ENCODE peak calls at places on chromosomes 16 and 17, in nine cellular contexts. One of them, this sample, is unnamed.

GRCh38 chr16:54890381-54890780 is 40.3 kb upstream of the IRX5 start:
- DNase-seq in non-pigmented ciliary epithelial cell: no peak
- DNase-seq in AG04450: no peak
- DNase-seq in RPMI8226: no peak
- DNase-seq in skeletal muscle cell: no peak
- DNase-seq in activated T-cell treated with anti-CD3 and anti-CD28 coated beads for 24 hours: no peak
- DNase-seq in lower lobe of right lung: no peak
- DNase-seq in stimulated activated CD8-positive, alpha-beta memory T cell treated with anti-CD3 and anti-CD28 coated beads, Interleukin-4, amount 100 ng/mL, for 48 hours: no peak
- DNase-seq in iris pigment epithelial cell: no peak
- DNase-seq in this sample: no peak

GRCh38 chr16:60107467-60107866 is 1373.4 kb upstream of the GOT2 start:
- DNase-seq in non-pigmented ciliary epithelial cell: no peak
- DNase-seq in AG04450: no peak
- DNase-seq in RPMI8226: no peak
- DNase-seq in skeletal muscle cell: no peak
- DNase-seq in activated T-cell treated with anti-CD3 and anti-CD28 coated beads for 24 hours: no peak
- DNase-seq in lower lobe of right lung: no peak
- DNase-seq in stimulated activated CD8-positive, alpha-beta memory T cell treated with anti-CD3 and anti-CD28 coated beads, Interleukin-4, amount 100 ng/mL, for 48 hours: no peak
- DNase-seq in iris pigment epithelial cell: no peak
- DNase-seq in this sample: peak

GRCh38 chr17:15453246-15453645 is 14.2 kb downstream of the CDRT4 start:
- DNase-seq in non-pigmented ciliary epithelial cell: no peak
- DNase-seq in AG04450: no peak
- DNase-seq in RPMI8226: no peak
- DNase-seq in skeletal muscle cell: no peak
- DNase-seq in activated T-cell treated with anti-CD3 and anti-CD28 coated beads for 24 hours: no peak
- DNase-seq in lower lobe of right lung: no peak
- DNase-seq in stimulated activated CD8-positive, alpha-beta memory T cell treated with anti-CD3 and anti-CD28 coated beads, Interleukin-4, amount 100 ng/mL, for 48 hours: no peak
- DNase-seq in iris pigment epithelial cell: no peak
- DNase-seq in this sample: peak

GRCh38 chr16:76932541-76933211 is 258.3 kb upstream of the MON1B start:
- DNase-seq in non-pigmented ciliary epithelial cell: no peak
- DNase-seq in AG04450: no peak
- DNase-seq in RPMI8226: no peak
- DNase-seq in skeletal muscle cell: no peak
- DNase-seq in activated T-cell treated with anti-CD3 and anti-CD28 coated beads for 24 hours: no peak
- DNase-seq in lower lobe of right lung: no peak
- DNase-seq in stimulated activated CD8-positive, alpha-beta memory T cell treated with anti-CD3 and anti-CD28 coated beads, Interleukin-4, amount 100 ng/mL, for 48 hours: no peak
- DNase-seq in iris pigment epithelial cell: peak
- DNase-seq in this sample: no peak

GRCh38 chr17:29048440-29049360 is 5.8 kb downstream of the PIPOX start:
- DNase-seq in non-pigmented ciliary epithelial cell: no peak
- DNase-seq in AG04450: no peak
- DNase-seq in RPMI8226: no peak
- DNase-seq in skeletal muscle cell: peak
- DNase-seq in activated T-cell treated with anti-CD3 and anti-CD28 coated beads for 24 hours: no peak
- DNase-seq in lower lobe of right lung: no peak
- DNase-seq in stimulated activated CD8-positive, alpha-beta memory T cell treated with anti-CD3 and anti-CD28 coated beads, Interleukin-4, amount 100 ng/mL, for 48 hours: no peak
- DNase-seq in iris pigment epithelial cell: peak
- DNase-seq in this sample: peak

GRCh38 chr17:39755550-39756375 is 18.0 kb downstream of the GRB7 start:
- DNase-seq in non-pigmented ciliary epithelial cell: no peak
- DNase-seq in AG04450: no peak
- DNase-seq in RPMI8226: peak
- DNase-seq in skeletal muscle cell: no peak
- DNase-seq in activated T-cell treated with anti-CD3 and anti-CD28 coated beads for 24 hours: no peak
- DNase-seq in lower lobe of right lung: no peak
- DNase-seq in stimulated activated CD8-positive, alpha-beta memory T cell treated with anti-CD3 and anti-CD28 coated beads, Interleukin-4, amount 100 ng/mL, for 48 hours: peak
- DNase-seq in iris pigment epithelial cell: peak
- DNase-seq in this sample: no peak

GRCh38 chr17:11550431-11550830 is 47.8 kb upstream of the DNAH9 start:
- DNase-seq in non-pigmented ciliary epithelial cell: no peak
- DNase-seq in AG04450: no peak
- DNase-seq in RPMI8226: no peak
- DNase-seq in skeletal muscle cell: no peak
- DNase-seq in activated T-cell treated with anti-CD3 and anti-CD28 coated beads for 24 hours: no peak
- DNase-seq in lower lobe of right lung: no peak
- DNase-seq in stimulated activated CD8-positive, alpha-beta memory T cell treated with anti-CD3 and anti-CD28 coated beads, Interleukin-4, amount 100 ng/mL, for 48 hours: no peak
- DNase-seq in iris pigment epithelial cell: no peak
- DNase-seq in this sample: no peak

GRCh38 chr17:15456972-15457722 is 10.3 kb downstream of the CDRT4 start:
- DNase-seq in non-pigmented ciliary epithelial cell: no peak
- DNase-seq in AG04450: peak
- DNase-seq in RPMI8226: peak
- DNase-seq in skeletal muscle cell: peak
- DNase-seq in activated T-cell treated with anti-CD3 and anti-CD28 coated beads for 24 hours: no peak
- DNase-seq in lower lobe of right lung: no peak
- DNase-seq in stimulated activated CD8-positive, alpha-beta memory T cell treated with anti-CD3 and anti-CD28 coated beads, Interleukin-4, amount 100 ng/mL, for 48 hours: no peak
- DNase-seq in iris pigment epithelial cell: peak
- DNase-seq in this sample: peak

GRCh38 chr17:28347261-28347891 is 10.0 kb downstream of the POLDIP2 start:
- DNase-seq in non-pigmented ciliary epithelial cell: peak
- DNase-seq in AG04450: peak
- DNase-seq in RPMI8226: no peak
- DNase-seq in skeletal muscle cell: peak
- DNase-seq in activated T-cell treated with anti-CD3 and anti-CD28 coated beads for 24 hours: no peak
- DNase-seq in lower lobe of right lung: no peak
- DNase-seq in stimulated activated CD8-positive, alpha-beta memory T cell treated with anti-CD3 and anti-CD28 coated beads, Interleukin-4, amount 100 ng/mL, for 48 hours: no peak
- DNase-seq in iris pigment epithelial cell: peak
- DNase-seq in this sample: peak

GRCh38 chr17:19306160-19307111 is 56.1 kb downstream of the B9D1 start:
- DNase-seq in non-pigmented ciliary epithelial cell: no peak
- DNase-seq in AG04450: no peak
- DNase-seq in RPMI8226: peak
- DNase-seq in skeletal muscle cell: no peak
- DNase-seq in activated T-cell treated with anti-CD3 and anti-CD28 coated beads for 24 hours: peak
- DNase-seq in lower lobe of right lung: peak
- DNase-seq in stimulated activated CD8-positive, alpha-beta memory T cell treated with anti-CD3 and anti-CD28 coated beads, Interleukin-4, amount 100 ng/mL, for 48 hours: no peak
- DNase-seq in iris pigment epithelial cell: no peak
- DNase-seq in this sample: no peak

GRCh38 chr17:41894791-41895331 is 23.9 kb downstream of the ACLY start:
- DNase-seq in non-pigmented ciliary epithelial cell: peak
- DNase-seq in AG04450: peak
- DNase-seq in RPMI8226: no peak
- DNase-seq in skeletal muscle cell: peak
- DNase-seq in activated T-cell treated with anti-CD3 and anti-CD28 coated beads for 24 hours: no peak
- DNase-seq in lower lobe of right lung: no peak
- DNase-seq in stimulated activated CD8-positive, alpha-beta memory T cell treated with anti-CD3 and anti-CD28 coated beads, Interleukin-4, amount 100 ng/mL, for 48 hours: no peak
- DNase-seq in iris pigment epithelial cell: peak
- DNase-seq in this sample: peak

GRCh38 chr16:35523991-35524390 is 2064.6 kb downstream of the TP53TG3F start:
- DNase-seq in non-pigmented ciliary epithelial cell: no peak
- DNase-seq in AG04450: no peak
- DNase-seq in RPMI8226: no peak
- DNase-seq in skeletal muscle cell: no peak
- DNase-seq in activated T-cell treated with anti-CD3 and anti-CD28 coated beads for 24 hours: no peak
- DNase-seq in lower lobe of right lung: no peak
- DNase-seq in stimulated activated CD8-positive, alpha-beta memory T cell treated with anti-CD3 and anti-CD28 coated beads, Interleukin-4, amount 100 ng/mL, for 48 hours: no peak
- DNase-seq in iris pigment epithelial cell: no peak
- DNase-seq in this sample: no peak

GRCh38 chr17:30113213-30113612 is 3.4 kb upstream of the NSRP1 start:
- DNase-seq in non-pigmented ciliary epithelial cell: no peak
- DNase-seq in AG04450: no peak
- DNase-seq in RPMI8226: peak
- DNase-seq in skeletal muscle cell: no peak
- DNase-seq in activated T-cell treated with anti-CD3 and anti-CD28 coated beads for 24 hours: no peak
- DNase-seq in lower lobe of right lung: no peak
- DNase-seq in stimulated activated CD8-positive, alpha-beta memory T cell treated with anti-CD3 and anti-CD28 coated beads, Interleukin-4, amount 100 ng/mL, for 48 hours: no peak
- DNase-seq in iris pigment epithelial cell: peak
- DNase-seq in this sample: peak

GRCh38 chr17:47720196-47720595 is 12.8 kb upstream of the TBX21 start:
- DNase-seq in non-pigmented ciliary epithelial cell: no peak
- DNase-seq in AG04450: no peak
- DNase-seq in RPMI8226: no peak
- DNase-seq in skeletal muscle cell: no peak
- DNase-seq in activated T-cell treated with anti-CD3 and anti-CD28 coated beads for 24 hours: no peak
- DNase-seq in lower lobe of right lung: no peak
- DNase-seq in stimulated activated CD8-positive, alpha-beta memory T cell treated with anti-CD3 and anti-CD28 coated beads, Interleukin-4, amount 100 ng/mL, for 48 hours: no peak
- DNase-seq in iris pigment epithelial cell: no peak
- DNase-seq in this sample: no peak

GRCh38 chr16:85422374-85423185 is 190.5 kb upstream of the GSE1 start:
- DNase-seq in non-pigmented ciliary epithelial cell: no peak
- DNase-seq in AG04450: no peak
- DNase-seq in RPMI8226: no peak
- DNase-seq in skeletal muscle cell: no peak
- DNase-seq in activated T-cell treated with anti-CD3 and anti-CD28 coated beads for 24 hours: no peak
- DNase-seq in lower lobe of right lung: peak
- DNase-seq in stimulated activated CD8-positive, alpha-beta memory T cell treated with anti-CD3 and anti-CD28 coated beads, Interleukin-4, amount 100 ng/mL, for 48 hours: no peak
- DNase-seq in iris pigment epithelial cell: no peak
- DNase-seq in this sample: no peak

GRCh38 chr17:70022175-70022574 is 52.9 kb upstream of the KCNJ16 start:
- DNase-seq in non-pigmented ciliary epithelial cell: no peak
- DNase-seq in AG04450: no peak
- DNase-seq in RPMI8226: no peak
- DNase-seq in skeletal muscle cell: no peak
- DNase-seq in activated T-cell treated with anti-CD3 and anti-CD28 coated beads for 24 hours: no peak
- DNase-seq in lower lobe of right lung: no peak
- DNase-seq in stimulated activated CD8-positive, alpha-beta memory T cell treated with anti-CD3 and anti-CD28 coated beads, Interleukin-4, amount 100 ng/mL, for 48 hours: no peak
- DNase-seq in iris pigment epithelial cell: no peak
- DNase-seq in this sample: no peak

GRCh38 chr17:50626037-50626574 is 8.6 kb upstream of the ABCC3 start:
- DNase-seq in non-pigmented ciliary epithelial cell: no peak
- DNase-seq in AG04450: peak
- DNase-seq in RPMI8226: peak
- DNase-seq in skeletal muscle cell: peak
- DNase-seq in activated T-cell treated with anti-CD3 and anti-CD28 coated beads for 24 hours: peak
- DNase-seq in lower lobe of right lung: peak
- DNase-seq in stimulated activated CD8-positive, alpha-beta memory T cell treated with anti-CD3 and anti-CD28 coated beads, Interleukin-4, amount 100 ng/mL, for 48 hours: peak
- DNase-seq in iris pigment epithelial cell: peak
- DNase-seq in this sample: peak

GRCh38 chr16:30787613-30788378 is 791 bp upstream of the ZNF629 start:
- DNase-seq in non-pigmented ciliary epithelial cell: no peak
- DNase-seq in AG04450: no peak
- DNase-seq in RPMI8226: no peak
- DNase-seq in skeletal muscle cell: no peak
- DNase-seq in activated T-cell treated with anti-CD3 and anti-CD28 coated beads for 24 hours: no peak
- DNase-seq in lower lobe of right lung: no peak
- DNase-seq in stimulated activated CD8-positive, alpha-beta memory T cell treated with anti-CD3 and anti-CD28 coated beads, Interleukin-4, amount 100 ng/mL, for 48 hours: no peak
- DNase-seq in iris pigment epithelial cell: peak
- DNase-seq in this sample: no peak

GRCh38 chr17:601462-602303 is 113.0 kb downstream of the VPS53 start:
- DNase-seq in non-pigmented ciliary epithelial cell: peak
- DNase-seq in AG04450: peak
- DNase-seq in RPMI8226: no peak
- DNase-seq in skeletal muscle cell: peak
- DNase-seq in activated T-cell treated with anti-CD3 and anti-CD28 coated beads for 24 hours: no peak
- DNase-seq in lower lobe of right lung: no peak
- DNase-seq in stimulated activated CD8-positive, alpha-beta memory T cell treated with anti-CD3 and anti-CD28 coated beads, Interleukin-4, amount 100 ng/mL, for 48 hours: no peak
- DNase-seq in iris pigment epithelial cell: peak
- DNase-seq in this sample: peak

GRCh38 chr16:78288915-78289314 is 189.5 kb downstream of the WWOX start:
- DNase-seq in non-pigmented ciliary epithelial cell: no peak
- DNase-seq in AG04450: no peak
- DNase-seq in RPMI8226: no peak
- DNase-seq in skeletal muscle cell: no peak
- DNase-seq in activated T-cell treated with anti-CD3 and anti-CD28 coated beads for 24 hours: no peak
- DNase-seq in lower lobe of right lung: no peak
- DNase-seq in stimulated activated CD8-positive, alpha-beta memory T cell treated with anti-CD3 and anti-CD28 coated beads, Interleukin-4, amount 100 ng/mL, for 48 hours: no peak
- DNase-seq in iris pigment epithelial cell: no peak
- DNase-seq in this sample: no peak

GRCh38 chr16:88315543-88316105 is 67.1 kb upstream of the ZNF469 start:
- DNase-seq in non-pigmented ciliary epithelial cell: no peak
- DNase-seq in AG04450: no peak
- DNase-seq in RPMI8226: peak
- DNase-seq in skeletal muscle cell: no peak
- DNase-seq in activated T-cell treated with anti-CD3 and anti-CD28 coated beads for 24 hours: no peak
- DNase-seq in lower lobe of right lung: no peak
- DNase-seq in stimulated activated CD8-positive, alpha-beta memory T cell treated with anti-CD3 and anti-CD28 coated beads, Interleukin-4, amount 100 ng/mL, for 48 hours: no peak
- DNase-seq in iris pigment epithelial cell: peak
- DNase-seq in this sample: peak

GRCh38 chr17:47850692-47851573 is at the start of gene SP6:
- DNase-seq in non-pigmented ciliary epithelial cell: no peak
- DNase-seq in AG04450: no peak
- DNase-seq in RPMI8226: peak
- DNase-seq in skeletal muscle cell: no peak
- DNase-seq in activated T-cell treated with anti-CD3 and anti-CD28 coated beads for 24 hours: peak
- DNase-seq in lower lobe of right lung: peak
- DNase-seq in stimulated activated CD8-positive, alpha-beta memory T cell treated with anti-CD3 and anti-CD28 coated beads, Interleukin-4, amount 100 ng/mL, for 48 hours: peak
- DNase-seq in iris pigment epithelial cell: peak
- DNase-seq in this sample: peak

GRCh38 chr16:73052441-73053030 is 4.6 kb upstream of the ZFHX3 start:
- DNase-seq in non-pigmented ciliary epithelial cell: no peak
- DNase-seq in AG04450: no peak
- DNase-seq in RPMI8226: no peak
- DNase-seq in skeletal muscle cell: no peak
- DNase-seq in activated T-cell treated with anti-CD3 and anti-CD28 coated beads for 24 hours: no peak
- DNase-seq in lower lobe of right lung: no peak
- DNase-seq in stimulated activated CD8-positive, alpha-beta memory T cell treated with anti-CD3 and anti-CD28 coated beads, Interleukin-4, amount 100 ng/mL, for 48 hours: no peak
- DNase-seq in iris pigment epithelial cell: no peak
- DNase-seq in this sample: no peak

GRCh38 chr17:21381076-21381706 is 5.0 kb downstream of the KCNJ12 start:
- DNase-seq in non-pigmented ciliary epithelial cell: no peak
- DNase-seq in AG04450: no peak
- DNase-seq in RPMI8226: peak
- DNase-seq in skeletal muscle cell: no peak
- DNase-seq in activated T-cell treated with anti-CD3 and anti-CD28 coated beads for 24 hours: no peak
- DNase-seq in lower lobe of right lung: no peak
- DNase-seq in stimulated activated CD8-positive, alpha-beta memory T cell treated with anti-CD3 and anti-CD28 coated beads, Interleukin-4, amount 100 ng/mL, for 48 hours: no peak
- DNase-seq in iris pigment epithelial cell: no peak
- DNase-seq in this sample: no peak

GRCh38 chr16:48901712-48902374 is 291.9 kb upstream of the N4BP1 start:
- DNase-seq in non-pigmented ciliary epithelial cell: no peak
- DNase-seq in AG04450: no peak
- DNase-seq in RPMI8226: no peak
- DNase-seq in skeletal muscle cell: no peak
- DNase-seq in activated T-cell treated with anti-CD3 and anti-CD28 coated beads for 24 hours: no peak
- DNase-seq in lower lobe of right lung: no peak
- DNase-seq in stimulated activated CD8-positive, alpha-beta memory T cell treated with anti-CD3 and anti-CD28 coated beads, Interleukin-4, amount 100 ng/mL, for 48 hours: no peak
- DNase-seq in iris pigment epithelial cell: no peak
- DNase-seq in this sample: no peak

GRCh38 chr16:27480761-27481160 is 69.0 kb downstream of the GTF3C1 start:
- DNase-seq in non-pigmented ciliary epithelial cell: no peak
- DNase-seq in AG04450: no peak
- DNase-seq in RPMI8226: no peak
- DNase-seq in skeletal muscle cell: no peak
- DNase-seq in activated T-cell treated with anti-CD3 and anti-CD28 coated beads for 24 hours: no peak
- DNase-seq in lower lobe of right lung: no peak
- DNase-seq in stimulated activated CD8-positive, alpha-beta memory T cell treated with anti-CD3 and anti-CD28 coated beads, Interleukin-4, amount 100 ng/mL, for 48 hours: no peak
- DNase-seq in iris pigment epithelial cell: no peak
- DNase-seq in this sample: no peak

GRCh38 chr16:85431431-85432124 is 181.5 kb upstream of the GSE1 start:
- DNase-seq in non-pigmented ciliary epithelial cell: no peak
- DNase-seq in AG04450: no peak
- DNase-seq in RPMI8226: no peak
- DNase-seq in skeletal muscle cell: no peak
- DNase-seq in activated T-cell treated with anti-CD3 and anti-CD28 coated beads for 24 hours: no peak
- DNase-seq in lower lobe of right lung: peak
- DNase-seq in stimulated activated CD8-positive, alpha-beta memory T cell treated with anti-CD3 and anti-CD28 coated beads, Interleukin-4, amount 100 ng/mL, for 48 hours: no peak
- DNase-seq in iris pigment epithelial cell: no peak
- DNase-seq in this sample: no peak

GRCh38 chr16:54418903-54419302 is 132.3 kb upstream of the IRX3 start:
- DNase-seq in non-pigmented ciliary epithelial cell: no peak
- DNase-seq in AG04450: no peak
- DNase-seq in RPMI8226: no peak
- DNase-seq in skeletal muscle cell: no peak
- DNase-seq in activated T-cell treated with anti-CD3 and anti-CD28 coated beads for 24 hours: no peak
- DNase-seq in lower lobe of right lung: no peak
- DNase-seq in stimulated activated CD8-positive, alpha-beta memory T cell treated with anti-CD3 and anti-CD28 coated beads, Interleukin-4, amount 100 ng/mL, for 48 hours: no peak
- DNase-seq in iris pigment epithelial cell: no peak
- DNase-seq in this sample: no peak

GRCh38 chr17:70080541-70081347 is 5.7 kb downstream of the KCNJ16 start:
- DNase-seq in non-pigmented ciliary epithelial cell: peak
- DNase-seq in AG04450: no peak
- DNase-seq in RPMI8226: no peak
- DNase-seq in skeletal muscle cell: peak
- DNase-seq in activated T-cell treated with anti-CD3 and anti-CD28 coated beads for 24 hours: no peak
- DNase-seq in lower lobe of right lung: no peak
- DNase-seq in stimulated activated CD8-positive, alpha-beta memory T cell treated with anti-CD3 and anti-CD28 coated beads, Interleukin-4, amount 100 ng/mL, for 48 hours: no peak
- DNase-seq in iris pigment epithelial cell: peak
- DNase-seq in this sample: no peak

GRCh38 chr17:45662432-45662831 is 121.7 kb upstream of the CRHR1 start:
- DNase-seq in non-pigmented ciliary epithelial cell: no peak
- DNase-seq in AG04450: no peak
- DNase-seq in RPMI8226: no peak
- DNase-seq in skeletal muscle cell: no peak
- DNase-seq in activated T-cell treated with anti-CD3 and anti-CD28 coated beads for 24 hours: no peak
- DNase-seq in lower lobe of right lung: no peak
- DNase-seq in stimulated activated CD8-positive, alpha-beta memory T cell treated with anti-CD3 and anti-CD28 coated beads, Interleukin-4, amount 100 ng/mL, for 48 hours: no peak
- DNase-seq in iris pigment epithelial cell: no peak
- DNase-seq in this sample: no peak

GRCh38 chr16:24045641-24046040 is 209.9 kb downstream of the PRKCB start:
- DNase-seq in non-pigmented ciliary epithelial cell: no peak
- DNase-seq in AG04450: no peak
- DNase-seq in RPMI8226: peak
- DNase-seq in skeletal muscle cell: no peak
- DNase-seq in activated T-cell treated with anti-CD3 and anti-CD28 coated beads for 24 hours: no peak
- DNase-seq in lower lobe of right lung: no peak
- DNase-seq in stimulated activated CD8-positive, alpha-beta memory T cell treated with anti-CD3 and anti-CD28 coated beads, Interleukin-4, amount 100 ng/mL, for 48 hours: no peak
- DNase-seq in iris pigment epithelial cell: peak
- DNase-seq in this sample: no peak

This sample was measured in EL.